ENCODE peak calls at places on chromosomes 16 and 17, in nine cellular contexts. One of them, this sample, is unnamed.

GRCh38 chr16:62077998-62078397 is 41.8 kb upstream of the CDH8 start:
- DNase-seq in PC-9: no peak
- DNase-seq in GM12865: peak
- DNase-seq in fibroblast of lung: no peak
- DNase-seq in pancreas: no peak
- DNase-seq in AG09309: no peak
- DNase-seq in Calu3: no peak
- DNase-seq in AG04449: no peak
- DNase-seq in CD8-positive, alpha-beta T cell: no peak
- DNase-seq in this sample: no peak

GRCh38 chr16:12231666-12232065 is 255.1 kb downstream of the SNX29 start:
- DNase-seq in PC-9: no peak
- DNase-seq in GM12865: no peak
- DNase-seq in fibroblast of lung: peak
- DNase-seq in pancreas: no peak
- DNase-seq in AG09309: peak
- DNase-seq in Calu3: no peak
- DNase-seq in AG04449: peak
- DNase-seq in CD8-positive, alpha-beta T cell: no peak
- DNase-seq in this sample: no peak

GRCh38 chr16:8936421-8936820 is 27.3 kb downstream of the USP7 start:
- DNase-seq in PC-9: peak
- DNase-seq in GM12865: peak
- DNase-seq in fibroblast of lung: peak
- DNase-seq in pancreas: peak
- DNase-seq in AG09309: no peak
- DNase-seq in Calu3: peak
- DNase-seq in AG04449: no peak
- DNase-seq in CD8-positive, alpha-beta T cell: peak
- DNase-seq in this sample: no peak

GRCh38 chr17:60139438-60140285 is 10.1 kb upstream of the CA4 start:
- DNase-seq in PC-9: peak
- DNase-seq in GM12865: peak
- DNase-seq in fibroblast of lung: peak
- DNase-seq in pancreas: peak
- DNase-seq in AG09309: no peak
- DNase-seq in Calu3: no peak
- DNase-seq in AG04449: no peak
- DNase-seq in CD8-positive, alpha-beta T cell: peak
- DNase-seq in this sample: peak

GRCh38 chr17:54899721-54900456 is 763 bp upstream of the TOM1L1 start:
- DNase-seq in PC-9: no peak
- DNase-seq in GM12865: no peak
- DNase-seq in fibroblast of lung: no peak
- DNase-seq in pancreas: no peak
- DNase-seq in AG09309: no peak
- DNase-seq in Calu3: peak
- DNase-seq in AG04449: no peak
- DNase-seq in CD8-positive, alpha-beta T cell: no peak
- DNase-seq in this sample: no peak

GRCh38 chr16:69727916-69728270 is 1.5 kb upstream of the NQO1 start:
- DNase-seq in PC-9: no peak
- DNase-seq in GM12865: no peak
- DNase-seq in fibroblast of lung: no peak
- DNase-seq in pancreas: no peak
- DNase-seq in AG09309: no peak
- DNase-seq in Calu3: peak
- DNase-seq in AG04449: no peak
- DNase-seq in CD8-positive, alpha-beta T cell: no peak
- DNase-seq in this sample: no peak

GRCh38 chr16:31355701-31356100 is 725 bp downstream of the ITGAX start:
- DNase-seq in PC-9: no peak
- DNase-seq in GM12865: no peak
- DNase-seq in fibroblast of lung: no peak
- DNase-seq in pancreas: no peak
- DNase-seq in AG09309: no peak
- DNase-seq in Calu3: no peak
- DNase-seq in AG04449: no peak
- DNase-seq in CD8-positive, alpha-beta T cell: no peak
- DNase-seq in this sample: no peak

GRCh38 chr17:16919663-16920627 is 52.0 kb downstream of the TNFRSF13B start:
- DNase-seq in PC-9: no peak
- DNase-seq in GM12865: peak
- DNase-seq in fibroblast of lung: no peak
- DNase-seq in pancreas: no peak
- DNase-seq in AG09309: no peak
- DNase-seq in Calu3: no peak
- DNase-seq in AG04449: no peak
- DNase-seq in CD8-positive, alpha-beta T cell: no peak
- DNase-seq in this sample: no peak

GRCh38 chr17:51610834-51611233 is 350.5 kb downstream of the UTP18 start:
- DNase-seq in PC-9: no peak
- DNase-seq in GM12865: no peak
- DNase-seq in fibroblast of lung: no peak
- DNase-seq in pancreas: no peak
- DNase-seq in AG09309: no peak
- DNase-seq in Calu3: no peak
- DNase-seq in AG04449: no peak
- DNase-seq in CD8-positive, alpha-beta T cell: no peak
- DNase-seq in this sample: no peak

GRCh38 chr16:987846-988245 is 6.3 kb downstream of the SOX8 start:
- DNase-seq in PC-9: no peak
- DNase-seq in GM12865: no peak
- DNase-seq in fibroblast of lung: no peak
- DNase-seq in pancreas: no peak
- DNase-seq in AG09309: no peak
- DNase-seq in Calu3: no peak
- DNase-seq in AG04449: no peak
- DNase-seq in CD8-positive, alpha-beta T cell: no peak
- DNase-seq in this sample: no peak

GRCh38 chr17:80163315-80163714 is 6.5 kb upstream of the CARD14 start:
- DNase-seq in PC-9: no peak
- DNase-seq in GM12865: no peak
- DNase-seq in fibroblast of lung: no peak
- DNase-seq in pancreas: no peak
- DNase-seq in AG09309: no peak
- DNase-seq in Calu3: no peak
- DNase-seq in AG04449: no peak
- DNase-seq in CD8-positive, alpha-beta T cell: no peak
- DNase-seq in this sample: no peak

GRCh38 chr16:10242916-10243315 is 60.7 kb upstream of the GRIN2A start:
- DNase-seq in PC-9: no peak
- DNase-seq in GM12865: peak
- DNase-seq in fibroblast of lung: no peak
- DNase-seq in pancreas: no peak
- DNase-seq in AG09309: no peak
- DNase-seq in Calu3: no peak
- DNase-seq in AG04449: no peak
- DNase-seq in CD8-positive, alpha-beta T cell: no peak
- DNase-seq in this sample: no peak

GRCh38 chr16:10245002-10245401 is 62.8 kb upstream of the GRIN2A start:
- DNase-seq in PC-9: no peak
- DNase-seq in GM12865: no peak
- DNase-seq in fibroblast of lung: no peak
- DNase-seq in pancreas: no peak
- DNase-seq in AG09309: no peak
- DNase-seq in Calu3: no peak
- DNase-seq in AG04449: no peak
- DNase-seq in CD8-positive, alpha-beta T cell: no peak
- DNase-seq in this sample: no peak

GRCh38 chr16:10240854-10241613 is 58.8 kb upstream of the GRIN2A start:
- DNase-seq in PC-9: no peak
- DNase-seq in GM12865: no peak
- DNase-seq in fibroblast of lung: peak
- DNase-seq in pancreas: no peak
- DNase-seq in AG09309: no peak
- DNase-seq in Calu3: no peak
- DNase-seq in AG04449: no peak
- DNase-seq in CD8-positive, alpha-beta T cell: no peak
- DNase-seq in this sample: no peak

GRCh38 chr16:10242076-10242475 is 59.8 kb upstream of the GRIN2A start:
- DNase-seq in PC-9: no peak
- DNase-seq in GM12865: no peak
- DNase-seq in fibroblast of lung: no peak
- DNase-seq in pancreas: no peak
- DNase-seq in AG09309: no peak
- DNase-seq in Calu3: no peak
- DNase-seq in AG04449: no peak
- DNase-seq in CD8-positive, alpha-beta T cell: no peak
- DNase-seq in this sample: no peak
- TF ChIP-seq CTCF in PC-9: no peak
- TF ChIP-seq CTCF in GM12865: no peak
- TF ChIP-seq CTCF in fibroblast of lung: no peak
- TF ChIP-seq CTCF in pancreas: no peak
- TF ChIP-seq CTCF in AG09309: no peak
- TF ChIP-seq CTCF in Calu3: no peak
- TF ChIP-seq CTCF in AG04449: no peak
- TF ChIP-seq CTCF in CD8-positive, alpha-beta T cell: no peak
- TF ChIP-seq CTCF in this sample: no peak

GRCh38 chr17:4953461-4953961 is 2.6 kb downstream of the ENO3 start:
- DNase-seq in PC-9: no peak
- DNase-seq in GM12865: no peak
- DNase-seq in fibroblast of lung: peak
- DNase-seq in pancreas: no peak
- DNase-seq in AG09309: peak
- DNase-seq in Calu3: no peak
- DNase-seq in AG04449: no peak
- DNase-seq in CD8-positive, alpha-beta T cell: no peak
- DNase-seq in this sample: no peak

GRCh38 chr17:4959261-4959965 is 8.2 kb downstream of the SPAG7 start:
- DNase-seq in PC-9: no peak
- DNase-seq in GM12865: no peak
- DNase-seq in fibroblast of lung: no peak
- DNase-seq in pancreas: no peak
- DNase-seq in AG09309: no peak
- DNase-seq in Calu3: no peak
- DNase-seq in AG04449: no peak
- DNase-seq in CD8-positive, alpha-beta T cell: no peak
- DNase-seq in this sample: no peak

GRCh38 chr17:4955091-4955490 is 4.2 kb downstream of the ENO3 start:
- DNase-seq in PC-9: no peak
- DNase-seq in GM12865: no peak
- DNase-seq in fibroblast of lung: no peak
- DNase-seq in pancreas: no peak
- DNase-seq in AG09309: no peak
- DNase-seq in Calu3: no peak
- DNase-seq in AG04449: no peak
- DNase-seq in CD8-positive, alpha-beta T cell: no peak
- DNase-seq in this sample: no peak

GRCh38 chr17:4958102-4958501 is 7.2 kb downstream of the ENO3 start:
- DNase-seq in PC-9: no peak
- DNase-seq in GM12865: no peak
- DNase-seq in fibroblast of lung: no peak
- DNase-seq in pancreas: no peak
- DNase-seq in AG09309: no peak
- DNase-seq in Calu3: no peak
- DNase-seq in AG04449: no peak
- DNase-seq in CD8-positive, alpha-beta T cell: no peak
- DNase-seq in this sample: no peak

GRCh38 chr17:4956493-4957061 is 5.7 kb downstream of the ENO3 start:
- DNase-seq in PC-9: no peak
- DNase-seq in GM12865: peak
- DNase-seq in fibroblast of lung: no peak
- DNase-seq in pancreas: no peak
- DNase-seq in AG09309: no peak
- DNase-seq in Calu3: no peak
- DNase-seq in AG04449: no peak
- DNase-seq in CD8-positive, alpha-beta T cell: no peak
- DNase-seq in this sample: no peak
- TF ChIP-seq CTCF in PC-9: no peak
- TF ChIP-seq CTCF in GM12865: peak
- TF ChIP-seq CTCF in fibroblast of lung: no peak
- TF ChIP-seq CTCF in pancreas: no peak
- TF ChIP-seq CTCF in AG09309: peak
- TF ChIP-seq CTCF in Calu3: no peak
- TF ChIP-seq CTCF in AG04449: no peak
- TF ChIP-seq CTCF in CD8-positive, alpha-beta T cell: no peak
- TF ChIP-seq CTCF in this sample: peak

DNA sequence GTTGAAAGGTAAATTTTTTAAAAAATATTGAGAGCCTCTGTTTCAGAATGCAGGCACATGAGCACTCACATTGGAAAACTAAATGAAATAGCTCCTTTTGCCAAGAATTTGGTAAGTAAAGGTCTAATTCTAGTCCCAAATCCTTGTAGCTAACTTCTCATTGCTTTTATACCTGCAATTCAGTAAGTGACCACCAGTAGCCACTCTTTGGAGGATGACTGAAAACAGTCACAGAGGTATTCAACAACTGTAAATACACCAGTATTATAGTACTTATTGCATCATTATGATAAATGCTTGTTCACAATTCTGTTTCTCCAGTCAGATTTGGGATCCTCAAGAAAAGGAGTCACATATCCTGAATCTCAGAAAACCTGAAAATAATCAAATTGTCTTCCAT is 562.4 kb upstream of the CDH11 start:
- DNase-seq in PC-9: no peak
- DNase-seq in GM12865: no peak
- DNase-seq in fibroblast of lung: no peak
- DNase-seq in pancreas: no peak
- DNase-seq in AG09309: no peak
- DNase-seq in Calu3: no peak
- DNase-seq in AG04449: no peak
- DNase-seq in CD8-positive, alpha-beta T cell: no peak
- DNase-seq in this sample: no peak
- TF ChIP-seq CTCF in PC-9: peak
- TF ChIP-seq CTCF in GM12865: peak
- TF ChIP-seq CTCF in fibroblast of lung: no peak
- TF ChIP-seq CTCF in pancreas: no peak
- TF ChIP-seq CTCF in AG09309: peak
- TF ChIP-seq CTCF in Calu3: no peak
- TF ChIP-seq CTCF in AG04449: no peak
- TF ChIP-seq CTCF in CD8-positive, alpha-beta T cell: no peak
- TF ChIP-seq CTCF in this sample: no peak

GRCh38 chr17:9409430-9409829 is 166.2 kb downstream of the STX8 start:
- DNase-seq in PC-9: no peak
- DNase-seq in GM12865: no peak
- DNase-seq in fibroblast of lung: no peak
- DNase-seq in pancreas: no peak
- DNase-seq in AG09309: no peak
- DNase-seq in Calu3: no peak
- DNase-seq in AG04449: no peak
- DNase-seq in CD8-positive, alpha-beta T cell: no peak
- DNase-seq in this sample: no peak
- TF ChIP-seq CTCF in PC-9: no peak
- TF ChIP-seq CTCF in GM12865: no peak
- TF ChIP-seq CTCF in fibroblast of lung: no peak
- TF ChIP-seq CTCF in pancreas: no peak
- TF ChIP-seq CTCF in AG09309: no peak
- TF ChIP-seq CTCF in Calu3: no peak
- TF ChIP-seq CTCF in AG04449: no peak
- TF ChIP-seq CTCF in CD8-positive, alpha-beta T cell: no peak
- TF ChIP-seq CTCF in this sample: no peak

GRCh38 chr17:11296994-11297393 is 56.0 kb downstream of the SHISA6 start:
- DNase-seq in PC-9: no peak
- DNase-seq in GM12865: peak
- DNase-seq in fibroblast of lung: no peak
- DNase-seq in pancreas: no peak
- DNase-seq in AG09309: no peak
- DNase-seq in Calu3: no peak
- DNase-seq in AG04449: no peak
- DNase-seq in CD8-positive, alpha-beta T cell: no peak
- DNase-seq in this sample: no peak
- TF ChIP-seq CTCF in PC-9: peak
- TF ChIP-seq CTCF in GM12865: peak
- TF ChIP-seq CTCF in fibroblast of lung: no peak
- TF ChIP-seq CTCF in pancreas: no peak
- TF ChIP-seq CTCF in AG09309: no peak
- TF ChIP-seq CTCF in Calu3: no peak
- TF ChIP-seq CTCF in AG04449: no peak
- TF ChIP-seq CTCF in CD8-positive, alpha-beta T cell: no peak
- TF ChIP-seq CTCF in this sample: no peak

GRCh38 chr17:42291136-42291535 is 2.8 kb downstream of the STAT5A start:
- DNase-seq in PC-9: no peak
- DNase-seq in GM12865: no peak
- DNase-seq in fibroblast of lung: no peak
- DNase-seq in pancreas: no peak
- DNase-seq in AG09309: no peak
- DNase-seq in Calu3: no peak
- DNase-seq in AG04449: no peak
- DNase-seq in CD8-positive, alpha-beta T cell: no peak
- DNase-seq in this sample: peak
- TF ChIP-seq CTCF in PC-9: no peak
- TF ChIP-seq CTCF in GM12865: no peak
- TF ChIP-seq CTCF in fibroblast of lung: no peak
- TF ChIP-seq CTCF in pancreas: no peak
- TF ChIP-seq CTCF in AG09309: no peak
- TF ChIP-seq CTCF in Calu3: no peak
- TF ChIP-seq CTCF in AG04449: no peak
- TF ChIP-seq CTCF in CD8-positive, alpha-beta T cell: no peak
- TF ChIP-seq CTCF in this sample: no peak

This sample was measured in sigmoid colon.